ENCODE peak calls at places on chromosomes 16 and 17, in six cellular contexts. M is nucleus accumbens; Z is left ventricle myocardium inferior; W is fibroblast of lung; G is ovary; R is stimulated activated CD4-positive, alpha-beta T cell treated with anti-CD3 and anti-CD28 coated beads, TNF-alpha, amount 100 ng/mL, for 48 hours. J is an unnamed sample.

GRCh38 chr17:63631626-63632025 is 9.4 kb downstream of the MAP3K3 start:
- DNase-seq in M (no peak), Z (no peak), W (no peak), G (no peak), R (no peak), J (no peak)

GRCh38 chr17:81396722-81397313 is 1.6 kb downstream of the BAHCC1 start:
- DNase-seq in M (peak), Z (peak), W (peak), G (no peak), R (no peak), J (no peak)

GRCh38 chr16:80208015-80208414 is 332.8 kb upstream of the DYNLRB2 start:
- DNase-seq in M (no peak), Z (no peak), W (no peak), G (no peak), R (no peak), J (no peak)

GRCh38 chr17:30921544-30922196 is at the start of gene ADAP2:
- DNase-seq in M (no peak), Z (peak), W (no peak), G (no peak), R (no peak), J (peak)

GRCh38 chr17:74566132-74566753 is 1.1 kb downstream of the CD300H start:
- DNase-seq in M (no peak), Z (no peak), W (peak), G (no peak), R (no peak), J (no peak)

GRCh38 chr16:48501516-48502377 is 108.2 kb downstream of the N4BP1 start:
- DNase-seq in M (no peak), Z (no peak), W (no peak), G (no peak), R (no peak), J (no peak)

GRCh38 chr16:14300631-14301149 is 229.6 kb downstream of the MRTFB start:
- DNase-seq in M (peak), Z (peak), W (peak), G (peak), R (no peak), J (no peak)

GRCh38 chr17:45405250-45406086 is 27.2 kb downstream of the ARHGAP27 start:
- DNase-seq in M (no peak), Z (no peak), W (no peak), G (no peak), R (no peak), J (no peak)

GRCh38 chr16:75377971-75378386 is 55.3 kb downstream of the CFDP1 start:
- DNase-seq in M (no peak), Z (no peak), W (peak), G (no peak), R (no peak), J (no peak)

GRCh38 chr17:60077672-60078519 is 825 bp downstream of the HEATR6 start:
- DNase-seq in M (no peak), Z (no peak), W (peak), G (no peak), R (peak), J (no peak)

GRCh38 chr17:38454528-38454927 is 26.3 kb downstream of the ARHGAP23 start:
- DNase-seq in M (peak), Z (peak), W (peak), G (peak), R (no peak), J (no peak)

GRCh38 chr16:648071-648785 is 937 bp upstream of the WDR90 start:
- DNase-seq in M (no peak), Z (no peak), W (no peak), G (no peak), R (no peak), J (peak)